ENCODE peak calls at places on chromosomes 7 and 10, in four cellular contexts. D is kidney epithelial cell; V is sciatic nerve; Y is activated CD4-positive, CD25-positive, alpha-beta regulatory T cell treated with anti-CD3 and anti-CD28 coated beads, Interleukin-2, amount 50 U/mL, for 72 hours. Z is an unnamed sample.

GRCh38 chr10:106795619-106796018 is 368.9 kb downstream of the SORCS1 start:
- DNase-seq in D (no peak), V (peak), Y (no peak), Z (no peak)

GRCh38 chr7:157500171-157500960 is 163.6 kb downstream of the DNAJB6 start:
- DNase-seq in D (no peak), V (no peak), Y (peak), Z (no peak)

GRCh38 chr7:44740040-44740439 is 8.6 kb upstream of the ZMIZ2 start:
- DNase-seq in D (no peak), V (no peak), Y (no peak), Z (no peak)

GRCh38 chr10:75651452-75651851 is 220.0 kb downstream of the LRMDA start:
- DNase-seq in D (no peak), V (no peak), Y (no peak), Z (no peak)

GRCh38 chr10:108684431-108684830 is 1238.9 kb downstream of the XPNPEP1 start:
- DNase-seq in D (no peak), V (no peak), Y (no peak), Z (no peak)

GRCh38 chr10:20004087-20004523 is 187.9 kb downstream of the PLXDC2 start:
- DNase-seq in D (no peak), V (no peak), Y (no peak), Z (no peak)

GRCh38 chr10:71081229-71081560 is 131.2 kb upstream of the UNC5B start:
- DNase-seq in D (no peak), V (peak), Y (peak), Z (no peak)

GRCh38 chr10:69868821-69869220 is 67.1 kb downstream of the COL13A1 start:
- DNase-seq in D (no peak), V (no peak), Y (no peak), Z (no peak)

GRCh38 chr10:29480281-29480954 is 154.4 kb downstream of the SVIL start:
- DNase-seq in D (no peak), V (no peak), Y (no peak), Z (no peak)

GRCh38 chr10:119541459-119542356 is 811 bp downstream of the RGS10 start:
- DNase-seq in D (no peak), V (peak), Y (peak), Z (no peak)

GRCh38 chr7:103059471-103059870 is 15.1 kb downstream of the FBXL13 start:
- DNase-seq in D (no peak), V (no peak), Y (no peak), Z (no peak)

GRCh38 chr10:20744851-20745250 is 152.3 kb downstream of the NEBL start:
- DNase-seq in D (no peak), V (no peak), Y (no peak), Z (no peak)

GRCh38 chr10:61503051-61503450 is 49.9 kb upstream of the TMEM26 start:
- DNase-seq in D (no peak), V (no peak), Y (no peak), Z (no peak)

GRCh38 chr10:44278669-44279337 is 106.1 kb downstream of the CXCL12 start:
- DNase-seq in D (no peak), V (no peak), Y (no peak), Z (no peak)

Z was measured in amygdala.